ENCODE peak calls at places on chromosomes 3 and 15, in five cellular contexts. X, N, Y, F and C are unnamed samples.
A peak's percentile ranks its signal among the peaks of the same experiment; 100 is the strongest.

GRCh38 chr3:114675104-114675503 is 381.3 kb downstream of the TIGIT start:
- DNase-seq in X (no peak), N (no peak), Y (no peak), F (no peak), C (no peak)

GRCh38 chr15:75693501-75694240 is 19.0 kb downstream of the CSPG4 start:
- DNase-seq in X (peak; percentile 84), N (no peak), Y (no peak), F (no peak), C (peak; percentile 61)

GRCh38 chr3:196339493-196340254 is 1.5 kb upstream of the TM4SF19 start:
- DNase-seq in X (no peak), N (peak; percentile 77), Y (no peak), F (peak; percentile 83), C (peak; percentile 82)

GRCh38 chr15:36757189-36757814 is 177.9 kb downstream of the CDIN1 start:
- DNase-seq in X (no peak), N (no peak), Y (no peak), F (peak; percentile 4), C (peak; percentile 88)

GRCh38 chr3:113721638-113722037 is 24.4 kb downstream of the NAA50 start:
- DNase-seq in X (no peak), N (no peak), Y (no peak), F (no peak), C (no peak)

GRCh38 chr3:179116816-179117215 is 31.3 kb upstream of the PIK3CA start:
- DNase-seq in X (no peak), N (no peak), Y (no peak), F (no peak), C (no peak)

GRCh38 chr3:78070188-78070587 is 1030.3 kb downstream of the ROBO2 start:
- DNase-seq in X (no peak), N (no peak), Y (no peak), F (no peak), C (no peak)

GRCh38 chr3:181709537-181710279 is 2.0 kb upstream of the SOX2 start:
- DNase-seq in X (peak; percentile 62), N (peak; percentile 61), Y (no peak), F (peak; percentile 72), C (peak; percentile 60)

GRCh38 chr3:133573629-133574194 is at the start of gene CDV3:
- DNase-seq in X (no peak), N (no peak), Y (no peak), F (no peak), C (no peak)

GRCh38 chr15:72182673-72183072 is 14.9 kb downstream of the GRAMD2A start:
- DNase-seq in X (no peak), N (peak; percentile 55), Y (no peak), F (no peak), C (peak; percentile 41)

GRCh38 chr3:64796597-64796996 is 108.8 kb upstream of the ADAMTS9 start:
- DNase-seq in X (peak; percentile 88), N (no peak), Y (no peak), F (no peak), C (peak; percentile 15)

GRCh38 chr3:41726891-41727290 is 235.0 kb downstream of the ULK4 start:
- DNase-seq in X (no peak), N (no peak), Y (no peak), F (no peak), C (no peak)

GRCh38 chr3:112096176-112096575 is 10.0 kb downstream of the C3orf52 start:
- DNase-seq in X (no peak), N (no peak), Y (no peak), F (no peak), C (no peak)

DNA sequence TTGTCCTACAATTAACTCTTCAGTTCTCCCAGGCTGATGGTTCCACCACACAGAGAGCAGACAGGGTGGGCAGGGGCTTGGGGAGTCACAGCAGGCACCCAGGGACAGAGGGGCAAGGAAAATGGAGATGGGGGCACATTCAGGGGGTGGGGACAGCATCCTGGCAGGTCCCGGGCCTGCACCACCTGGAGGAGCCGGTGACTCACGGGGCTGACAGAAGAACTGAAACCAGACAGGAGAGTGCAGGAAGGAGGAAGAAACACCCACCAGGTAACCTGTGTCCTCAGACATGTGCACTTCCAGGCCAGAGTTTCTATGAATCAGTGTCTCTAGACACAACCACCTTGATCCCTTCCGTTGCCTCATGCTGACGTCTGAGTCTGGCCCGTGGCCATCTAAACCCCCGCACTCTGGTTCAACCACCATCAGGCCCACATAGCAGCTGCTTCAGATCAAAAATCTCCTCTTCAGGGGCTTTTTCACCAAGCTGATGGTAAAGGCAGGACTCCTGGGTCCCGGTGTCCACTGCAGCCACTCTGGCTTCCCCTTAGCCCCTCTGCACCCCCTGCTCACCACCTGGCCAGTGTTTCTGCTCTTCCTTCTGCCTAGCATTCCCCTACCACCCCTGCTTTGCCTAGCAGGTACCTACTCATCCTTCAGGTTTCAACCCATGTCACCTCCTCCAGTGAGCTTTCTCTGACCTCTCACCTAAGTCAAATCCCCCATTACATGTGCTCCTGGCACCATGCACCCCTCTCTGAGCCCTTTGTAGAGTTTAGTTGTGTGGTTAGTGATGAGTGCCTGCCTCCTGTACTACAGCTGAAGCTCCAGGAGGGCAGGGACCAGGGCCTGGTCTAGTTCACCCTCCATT is 16.5 kb upstream of the CYP11A1 start:
- DNase-seq in X (no peak), N (peak; percentile 33), Y (peak; percentile 93), F (peak; percentile 63), C (no peak)
- TF ChIP-seq CTCF in X (no peak), N (no peak), Y (no peak), F (no peak), C (no peak)

DNA sequence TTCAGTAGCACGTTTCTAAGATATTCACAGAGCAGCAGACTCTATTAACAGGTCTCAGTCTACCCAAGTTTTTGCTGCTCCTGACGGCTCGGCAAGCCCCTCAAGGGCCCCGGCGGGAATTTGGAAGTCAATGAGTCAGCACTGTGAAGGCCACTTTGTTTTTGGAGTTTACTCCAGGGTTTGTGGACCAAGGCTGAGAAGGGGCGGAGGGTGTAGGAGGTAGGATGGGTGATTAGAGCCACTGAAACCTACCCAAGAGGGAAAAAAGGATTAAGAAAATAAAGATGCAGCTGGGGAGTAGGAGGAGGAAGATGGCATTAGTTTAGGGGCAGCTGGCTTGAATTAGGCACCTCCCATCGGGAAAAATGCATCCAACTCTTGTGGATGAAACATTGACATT is 87.6 kb downstream of the BDH1 start:
- DNase-seq in X (no peak), N (no peak), Y (no peak), F (no peak), C (no peak)
- TF ChIP-seq MYC in X (no peak), N (no peak), Y (no peak), F (no peak), C (no peak)

GRCh38 chr3:56788506-56788905 is 13.2 kb downstream of the ARHGEF3 start:
- DNase-seq in X (no peak), N (no peak), Y (no peak), F (no peak), C (no peak)
- TF ChIP-seq MAX in X (no peak), N (no peak), Y (no peak), F (no peak), C (no peak)

GRCh38 chr3:183587337-183587736 is 31.8 kb upstream of the KLHL6 start:
- DNase-seq in X (peak; percentile 41), N (no peak), Y (no peak), F (no peak), C (peak; percentile 55)

GRCh38 chr3:183592820-183593219 is 37.3 kb upstream of the KLHL6 start:
- DNase-seq in X (no peak), N (no peak), Y (no peak), F (no peak), C (no peak)

GRCh38 chr3:183594636-183595035 is 39.1 kb upstream of the KLHL6 start:
- DNase-seq in X (no peak), N (no peak), Y (no peak), F (no peak), C (no peak)

GRCh38 chr3:183590442-183590841 is 34.9 kb upstream of the KLHL6 start:
- DNase-seq in X (no peak), N (no peak), Y (no peak), F (no peak), C (no peak)

GRCh38 chr3:183591881-183592521 is 36.5 kb upstream of the KLHL6 start:
- DNase-seq in X (peak; percentile 30), N (no peak), Y (peak; percentile 96), F (no peak), C (peak; percentile 23)
- TF ChIP-seq CTCF in X (peak; percentile 12), N (no peak), Y (peak; percentile 23), F (peak; percentile 39), C (no peak)

GRCh38 chr3:10195692-10196091 is 31.0 kb downstream of the IRAK2 start:
- DNase-seq in X (no peak), N (no peak), Y (no peak), F (peak; percentile 58), C (no peak)

GRCh38 chr3:10196389-10197052 is 31.8 kb downstream of the IRAK2 start:
- DNase-seq in X (no peak), N (no peak), Y (peak; percentile 40), F (peak; percentile 43), C (peak; percentile 96)

GRCh38 chr3:10198226-10198625 is 33.5 kb downstream of the IRAK2 start:
- DNase-seq in X (no peak), N (no peak), Y (no peak), F (no peak), C (peak; percentile 25)

GRCh38 chr3:10194328-10195071 is 29.8 kb downstream of the IRAK2 start:
- DNase-seq in X (no peak), N (no peak), Y (peak; percentile 74), F (peak; percentile 83), C (peak; percentile 48)

GRCh38 chr3:10198761-10199688 is 34.3 kb downstream of the IRAK2 start:
- DNase-seq in X (peak; percentile 73), N (peak; percentile 76), Y (peak; percentile 80), F (peak; percentile 70), C (peak; percentile 76)
- TF ChIP-seq MYC in X (no peak), N (no peak), Y (no peak), F (no peak), C (no peak)

GRCh38 chr3:192892981-192893827 is 24.5 kb downstream of the MB21D2 start:
- DNase-seq in X (peak; percentile 44), N (peak; percentile 90), Y (peak; percentile 94), F (peak; percentile 6), C (peak; percentile 73)
- TF ChIP-seq MAX in X (no peak), N (peak; percentile 58), Y (peak; percentile 42), F (no peak), C (no peak)

GRCh38 chr3:131526801-131527347 is 24.1 kb upstream of the MRPL3 start:
- DNase-seq in X (peak; percentile 42), N (peak; percentile 70), Y (no peak), F (peak; percentile 70), C (peak; percentile 2)
- TF ChIP-seq CTCF in X (peak; percentile 48), N (peak; percentile 37), Y (no peak), F (peak; percentile 51), C (no peak)

GRCh38 chr3:71142440-71143161 is 440.9 kb downstream of the FOXP1 start:
- DNase-seq in X (peak; percentile 39), N (peak; percentile 53), Y (no peak), F (peak; percentile 56), C (peak; percentile 42)
- TF ChIP-seq MYC in X (no peak), N (no peak), Y (no peak), F (no peak), C (no peak)